ENCODE peak calls at places on chromosomes 3 and 15, in seven cellular contexts. One of them, this sample, is unnamed.
A peak's percentile ranks its signal among the peaks of the same experiment; 100 is the strongest.

GRCh38 chr3:150096700-150097587 is 126.2 kb upstream of the PFN2 start:
- DNase-seq in GM12878: no peak
- DNase-seq in AG04450: no peak
- DNase-seq in CD4-positive, CD25-positive, alpha-beta regulatory T cell: no peak
- DNase-seq in ovary: no peak
- DNase-seq in tibial artery: no peak
- DNase-seq in GM23248: peak; percentile 35
- DNase-seq in this sample: no peak

GRCh38 chr3:13106308-13106970 is 33.2 kb upstream of the IQSEC1 start:
- DNase-seq in GM12878: no peak
- DNase-seq in AG04450: no peak
- DNase-seq in CD4-positive, CD25-positive, alpha-beta regulatory T cell: no peak
- DNase-seq in ovary: no peak
- DNase-seq in tibial artery: no peak
- DNase-seq in GM23248: peak; percentile 23
- DNase-seq in this sample: no peak

GRCh38 chr3:17459470-17459993 is 282.9 kb downstream of the TBC1D5 start:
- DNase-seq in GM12878: no peak
- DNase-seq in AG04450: no peak
- DNase-seq in CD4-positive, CD25-positive, alpha-beta regulatory T cell: no peak
- DNase-seq in ovary: no peak
- DNase-seq in tibial artery: no peak
- DNase-seq in GM23248: no peak
- DNase-seq in this sample: no peak

GRCh38 chr3:162489853-162490252 is 993.2 kb downstream of the OTOL1 start:
- DNase-seq in GM12878: no peak
- DNase-seq in AG04450: no peak
- DNase-seq in CD4-positive, CD25-positive, alpha-beta regulatory T cell: no peak
- DNase-seq in ovary: no peak
- DNase-seq in tibial artery: no peak
- DNase-seq in GM23248: peak; percentile 50
- DNase-seq in this sample: no peak

GRCh38 chr3:194042947-194043346 is 93.0 kb upstream of the HES1 start:
- DNase-seq in GM12878: no peak
- DNase-seq in AG04450: peak; percentile 29
- DNase-seq in CD4-positive, CD25-positive, alpha-beta regulatory T cell: no peak
- DNase-seq in ovary: no peak
- DNase-seq in tibial artery: no peak
- DNase-seq in GM23248: peak; percentile 84
- DNase-seq in this sample: no peak

GRCh38 chr3:101193957-101194356 is 126.4 kb downstream of the IMPG2 start:
- DNase-seq in GM12878: no peak
- DNase-seq in AG04450: no peak
- DNase-seq in CD4-positive, CD25-positive, alpha-beta regulatory T cell: no peak
- DNase-seq in ovary: no peak
- DNase-seq in tibial artery: no peak
- DNase-seq in GM23248: peak; percentile 47
- DNase-seq in this sample: no peak

GRCh38 chr15:42544858-42545629 is 3.5 kb downstream of the LRRC57 start:
- DNase-seq in GM12878: no peak
- DNase-seq in AG04450: no peak
- DNase-seq in CD4-positive, CD25-positive, alpha-beta regulatory T cell: no peak
- DNase-seq in ovary: no peak
- DNase-seq in tibial artery: no peak
- DNase-seq in GM23248: no peak
- DNase-seq in this sample: no peak

GRCh38 chr3:82761858-82762257 is 1000.4 kb upstream of the GBE1 start:
- DNase-seq in GM12878: no peak
- DNase-seq in AG04450: no peak
- DNase-seq in CD4-positive, CD25-positive, alpha-beta regulatory T cell: no peak
- DNase-seq in ovary: no peak
- DNase-seq in tibial artery: no peak
- DNase-seq in GM23248: no peak
- DNase-seq in this sample: no peak

GRCh38 chr3:185912512-185912911 is 25.3 kb downstream of the TRA2B start:
- DNase-seq in GM12878: no peak
- DNase-seq in AG04450: no peak
- DNase-seq in CD4-positive, CD25-positive, alpha-beta regulatory T cell: no peak
- DNase-seq in ovary: no peak
- DNase-seq in tibial artery: no peak
- DNase-seq in GM23248: no peak
- DNase-seq in this sample: no peak

GRCh38 chr3:102069211-102069662 is 219.9 kb downstream of the NFKBIZ start:
- DNase-seq in GM12878: no peak
- DNase-seq in AG04450: peak; percentile 27
- DNase-seq in CD4-positive, CD25-positive, alpha-beta regulatory T cell: no peak
- DNase-seq in ovary: no peak
- DNase-seq in tibial artery: no peak
- DNase-seq in GM23248: peak; percentile 88
- DNase-seq in this sample: no peak

GRCh38 chr3:173586176-173586575 is 188.6 kb downstream of the NLGN1 start:
- DNase-seq in GM12878: no peak
- DNase-seq in AG04450: no peak
- DNase-seq in CD4-positive, CD25-positive, alpha-beta regulatory T cell: no peak
- DNase-seq in ovary: no peak
- DNase-seq in tibial artery: no peak
- DNase-seq in GM23248: peak; percentile 33
- DNase-seq in this sample: no peak

GRCh38 chr15:31023841-31024240 is 32.4 kb upstream of the MTMR10 start:
- DNase-seq in GM12878: no peak
- DNase-seq in AG04450: no peak
- DNase-seq in CD4-positive, CD25-positive, alpha-beta regulatory T cell: no peak
- DNase-seq in ovary: no peak
- DNase-seq in tibial artery: no peak
- DNase-seq in GM23248: no peak
- DNase-seq in this sample: no peak

GRCh38 chr3:126356373-126357298 is 572 bp downstream of the KLF15 start:
- DNase-seq in GM12878: no peak
- DNase-seq in AG04450: no peak
- DNase-seq in CD4-positive, CD25-positive, alpha-beta regulatory T cell: no peak
- DNase-seq in ovary: peak; percentile 83
- DNase-seq in tibial artery: peak; percentile 63
- DNase-seq in GM23248: peak; percentile 49
- DNase-seq in this sample: peak; percentile 64

GRCh38 chr15:40310001-40310959 is 2.5 kb upstream of the PLCB2 start:
- DNase-seq in GM12878: peak; percentile 17
- DNase-seq in AG04450: no peak
- DNase-seq in CD4-positive, CD25-positive, alpha-beta regulatory T cell: peak; percentile 56
- DNase-seq in ovary: no peak
- DNase-seq in tibial artery: no peak
- DNase-seq in GM23248: peak; percentile 53
- DNase-seq in this sample: no peak

GRCh38 chr3:187941848-187942194 is 196.6 kb upstream of the BCL6 start:
- DNase-seq in GM12878: no peak
- DNase-seq in AG04450: no peak
- DNase-seq in CD4-positive, CD25-positive, alpha-beta regulatory T cell: no peak
- DNase-seq in ovary: no peak
- DNase-seq in tibial artery: no peak
- DNase-seq in GM23248: no peak
- DNase-seq in this sample: no peak
- H3K27ac ChIP-seq in GM12878: no peak overlapping the region
- H3K27ac ChIP-seq in AG04450: no peak overlapping the region
- H3K27ac ChIP-seq in CD4-positive, CD25-positive, alpha-beta regulatory T cell: no peak overlapping the region
- H3K27ac ChIP-seq in ovary: no peak overlapping the region
- H3K27ac ChIP-seq in tibial artery: no peak overlapping the region
- H3K27ac ChIP-seq in GM23248: no peak overlapping the region
- H3K27ac ChIP-seq in this sample: no peak overlapping the region

GRCh38 chr15:78006567-78007205 is 70.8 kb downstream of the TBC1D2B start:
- DNase-seq in GM12878: no peak
- DNase-seq in AG04450: no peak
- DNase-seq in CD4-positive, CD25-positive, alpha-beta regulatory T cell: no peak
- DNase-seq in ovary: no peak
- DNase-seq in tibial artery: no peak
- DNase-seq in GM23248: no peak
- DNase-seq in this sample: no peak

GRCh38 chr15:78007211-78007956 is 70.1 kb downstream of the TBC1D2B start:
- DNase-seq in GM12878: no peak
- DNase-seq in AG04450: no peak
- DNase-seq in CD4-positive, CD25-positive, alpha-beta regulatory T cell: no peak
- DNase-seq in ovary: no peak
- DNase-seq in tibial artery: no peak
- DNase-seq in GM23248: no peak
- DNase-seq in this sample: no peak

GRCh38 chr15:78010112-78010511 is 67.4 kb downstream of the TBC1D2B start:
- DNase-seq in GM12878: no peak
- DNase-seq in AG04450: no peak
- DNase-seq in CD4-positive, CD25-positive, alpha-beta regulatory T cell: no peak
- DNase-seq in ovary: no peak
- DNase-seq in tibial artery: no peak
- DNase-seq in GM23248: no peak
- DNase-seq in this sample: no peak

GRCh38 chr15:78004919-78005634 is 72.4 kb downstream of the TBC1D2B start:
- DNase-seq in GM12878: no peak
- DNase-seq in AG04450: peak; percentile 83
- DNase-seq in CD4-positive, CD25-positive, alpha-beta regulatory T cell: no peak
- DNase-seq in ovary: peak; percentile 88
- DNase-seq in tibial artery: peak; percentile 83
- DNase-seq in GM23248: peak; percentile 92
- DNase-seq in this sample: peak; percentile 40

GRCh38 chr15:78007965-78008886 is 69.3 kb downstream of the TBC1D2B start:
- DNase-seq in GM12878: no peak
- DNase-seq in AG04450: peak; percentile 38
- DNase-seq in CD4-positive, CD25-positive, alpha-beta regulatory T cell: no peak
- DNase-seq in ovary: peak; percentile 92
- DNase-seq in tibial artery: peak; percentile 81
- DNase-seq in GM23248: peak; percentile 95
- DNase-seq in this sample: no peak
- H3K27ac ChIP-seq in GM12878: no peak overlapping the region
- H3K27ac ChIP-seq in AG04450: peak overlapping the region; percentile 31
- H3K27ac ChIP-seq in CD4-positive, CD25-positive, alpha-beta regulatory T cell: no peak overlapping the region
- H3K27ac ChIP-seq in ovary: peak overlapping the region; percentile 26
- H3K27ac ChIP-seq in tibial artery: peak overlapping the region; percentile 25
- H3K27ac ChIP-seq in GM23248: peak overlapping the region; percentile 15
- H3K27ac ChIP-seq in this sample: no peak overlapping the region

GRCh38 chr3:119517112-119517511 is 18.8 kb downstream of the TIMMDC1 start:
- DNase-seq in GM12878: no peak
- DNase-seq in AG04450: no peak
- DNase-seq in CD4-positive, CD25-positive, alpha-beta regulatory T cell: no peak
- DNase-seq in ovary: no peak
- DNase-seq in tibial artery: no peak
- DNase-seq in GM23248: no peak
- DNase-seq in this sample: no peak
- H3K27ac ChIP-seq in GM12878: no peak overlapping the region
- H3K27ac ChIP-seq in AG04450: no peak overlapping the region
- H3K27ac ChIP-seq in CD4-positive, CD25-positive, alpha-beta regulatory T cell: no peak overlapping the region
- H3K27ac ChIP-seq in ovary: no peak overlapping the region
- H3K27ac ChIP-seq in tibial artery: no peak overlapping the region
- H3K27ac ChIP-seq in GM23248: no peak overlapping the region
- H3K27ac ChIP-seq in this sample: no peak overlapping the region

DNA sequence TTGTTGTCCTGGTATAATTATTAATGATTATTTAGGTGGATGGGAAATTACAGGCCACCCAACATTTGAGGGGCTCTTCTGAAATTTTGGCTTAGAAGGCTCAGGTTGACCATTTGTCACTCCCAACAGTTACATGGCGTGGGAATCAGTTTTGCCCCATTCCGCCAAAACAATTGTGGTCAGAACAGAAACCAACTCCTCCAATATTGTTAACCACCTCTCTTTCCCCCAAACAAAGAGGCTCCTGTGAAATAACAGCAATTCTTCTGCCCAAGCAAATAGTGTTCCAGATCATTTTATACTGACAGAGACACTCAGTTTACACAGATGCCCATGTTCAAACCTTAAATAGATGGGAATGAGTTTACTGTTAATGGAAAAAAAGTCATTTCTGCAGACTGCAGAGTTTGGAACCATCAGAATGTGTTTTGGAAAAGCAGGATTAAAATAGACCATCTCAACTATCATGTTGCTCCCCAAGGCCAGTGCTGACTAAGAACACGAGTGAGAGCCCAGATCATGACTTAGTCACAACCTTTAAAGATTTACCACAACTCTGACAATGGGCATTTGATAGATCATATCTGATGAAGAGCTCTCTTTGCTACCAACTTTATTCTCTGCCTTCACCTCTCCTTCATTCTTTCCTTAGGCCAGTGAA is 102.1 kb downstream of the DUT start:
- DNase-seq in GM12878: peak; percentile 32
- DNase-seq in AG04450: no peak
- DNase-seq in CD4-positive, CD25-positive, alpha-beta regulatory T cell: no peak
- DNase-seq in ovary: no peak
- DNase-seq in tibial artery: no peak
- DNase-seq in GM23248: peak; percentile 91
- DNase-seq in this sample: no peak
- H3K27ac ChIP-seq in GM12878: no peak overlapping the region
- H3K27ac ChIP-seq in AG04450: no peak overlapping the region
- H3K27ac ChIP-seq in CD4-positive, CD25-positive, alpha-beta regulatory T cell: no peak overlapping the region
- H3K27ac ChIP-seq in ovary: no peak overlapping the region
- H3K27ac ChIP-seq in tibial artery: no peak overlapping the region
- H3K27ac ChIP-seq in GM23248: peak overlapping the region; percentile 71
- H3K27ac ChIP-seq in this sample: no peak overlapping the region

GRCh38 chr3:123380261-123380660 is 68.6 kb downstream of the ADCY5 start:
- DNase-seq in GM12878: no peak
- DNase-seq in AG04450: no peak
- DNase-seq in CD4-positive, CD25-positive, alpha-beta regulatory T cell: no peak
- DNase-seq in ovary: peak; percentile 5
- DNase-seq in tibial artery: no peak
- DNase-seq in GM23248: no peak
- DNase-seq in this sample: no peak
- H3K27ac ChIP-seq in GM12878: no peak overlapping the region
- H3K27ac ChIP-seq in AG04450: no peak overlapping the region
- H3K27ac ChIP-seq in CD4-positive, CD25-positive, alpha-beta regulatory T cell: no peak overlapping the region
- H3K27ac ChIP-seq in ovary: no peak overlapping the region
- H3K27ac ChIP-seq in tibial artery: peak overlapping the region; percentile 96
- H3K27ac ChIP-seq in GM23248: no peak overlapping the region
- H3K27ac ChIP-seq in this sample: no peak overlapping the region

DNA sequence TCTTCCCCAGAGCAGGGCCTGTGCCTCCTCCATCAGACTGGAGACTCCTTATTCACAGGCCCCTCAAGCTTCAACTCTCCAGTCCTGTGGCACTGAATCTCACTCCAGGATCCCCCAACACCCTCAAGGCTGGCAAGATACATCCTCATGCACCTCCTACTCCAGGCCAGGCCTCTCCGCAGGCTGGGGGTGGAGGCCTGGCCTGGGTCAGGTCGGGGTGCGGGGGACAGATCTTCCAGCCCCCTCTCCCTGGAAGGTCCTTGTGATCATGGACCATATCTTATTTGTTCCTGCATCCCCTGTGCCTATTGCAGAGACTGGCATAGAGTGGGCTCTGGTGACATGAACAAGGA is 147.3 kb downstream of the SMAD6 start:
- DNase-seq in GM12878: no peak
- DNase-seq in AG04450: no peak
- DNase-seq in CD4-positive, CD25-positive, alpha-beta regulatory T cell: no peak
- DNase-seq in ovary: no peak
- DNase-seq in tibial artery: no peak
- DNase-seq in GM23248: no peak
- DNase-seq in this sample: no peak
- H3K27ac ChIP-seq in GM12878: no peak overlapping the region
- H3K27ac ChIP-seq in AG04450: no peak overlapping the region
- H3K27ac ChIP-seq in CD4-positive, CD25-positive, alpha-beta regulatory T cell: no peak overlapping the region
- H3K27ac ChIP-seq in ovary: no peak overlapping the region
- H3K27ac ChIP-seq in tibial artery: peak overlapping the region; percentile 83
- H3K27ac ChIP-seq in GM23248: no peak overlapping the region
- H3K27ac ChIP-seq in this sample: no peak overlapping the region

This sample was measured in substantia nigra.